ENCODE peak calls at places on chromosomes 4 and X, in eight cellular contexts. C, W, O, M, B, A, H and D are unnamed samples.

GRCh38 chrX:39320165-39320564 is 518.9 kb downstream of the MID1IP1 start:
- DNase-seq in C (no peak), W (no peak), O (no peak), M (no peak), B (no peak), A (no peak), H (no peak), D (no peak)

GRCh38 chr4:98524271-98524670 is 134.1 kb downstream of the TSPAN5 start:
- DNase-seq in C (no peak), W (no peak), O (no peak), M (peak; percentile 3), B (no peak), A (no peak), H (no peak), D (no peak)

GRCh38 chrX:20267924-20268701 is 1.4 kb upstream of the RPS6KA3 start:
- DNase-seq in C (no peak), W (peak; percentile 15), O (peak; percentile 38), M (peak; percentile 63), B (no peak), A (peak; percentile 48), H (peak; percentile 41), D (peak; percentile 51)

GRCh38 chrX:124347242-124347641 is 879 bp downstream of the SH2D1A start:
- DNase-seq in C (no peak), W (no peak), O (no peak), M (no peak), B (no peak), A (no peak), H (no peak), D (no peak)

GRCh38 chr4:189436207-189436606 is 504.5 kb upstream of the FRG1 start:
- DNase-seq in C (no peak), W (no peak), O (no peak), M (no peak), B (no peak), A (no peak), H (no peak), D (no peak)

GRCh38 chr4:76499461-76499860 is 64.4 kb downstream of the SHROOM3 start:
- DNase-seq in C (no peak), W (no peak), O (no peak), M (no peak), B (no peak), A (no peak), H (no peak), D (no peak)

GRCh38 chrX:19799319-19800182 is 87.8 kb downstream of the SH3KBP1 start:
- DNase-seq in C (no peak), W (no peak), O (peak; percentile 7), M (peak; percentile 43), B (no peak), A (no peak), H (peak; percentile 48), D (no peak)

GRCh38 chr4:29046716-29047115 is 1673.5 kb upstream of the PCDH7 start:
- DNase-seq in C (no peak), W (no peak), O (no peak), M (peak; percentile 36), B (no peak), A (no peak), H (peak; percentile 41), D (no peak)

GRCh38 chrX:1576201-1577101 is 15.0 kb upstream of the AKAP17A start:
- DNase-seq in C (no peak), W (no peak), O (no peak), M (no peak), B (no peak), A (no peak), H (no peak), D (no peak)

GRCh38 chr4:26212528-26212927 is 108.3 kb upstream of the RBPJ start:
- DNase-seq in C (no peak), W (no peak), O (no peak), M (no peak), B (no peak), A (no peak), H (no peak), D (no peak)

GRCh38 chrX:32530802-32531403 is 680.4 kb downstream of the DMD start:
- DNase-seq in C (peak; percentile 20), W (no peak), O (no peak), M (peak; percentile 56), B (peak; percentile 25), A (peak; percentile 38), H (peak; percentile 54), D (peak; percentile 31)

GRCh38 chr4:110165382-110166285 is 32.8 kb downstream of the ELOVL6 start:
- DNase-seq in C (peak; percentile 62), W (peak; percentile 28), O (no peak), M (peak; percentile 42), B (peak; percentile 35), A (peak; percentile 53), H (peak; percentile 35), D (peak; percentile 48)

GRCh38 chr4:187460016-187460415 is 535.6 kb upstream of the ZFP42 start:
- DNase-seq in C (no peak), W (no peak), O (no peak), M (no peak), B (no peak), A (no peak), H (no peak), D (no peak)

GRCh38 chrX:2933125-2933900 is 4.2 kb upstream of the ARSD start:
- DNase-seq in C (peak; percentile 2), W (no peak), O (no peak), M (no peak), B (no peak), A (peak; percentile 26), H (no peak), D (peak; percentile 40)

GRCh38 chr4:56995525-56995924 is 16.8 kb downstream of the POLR2B start:
- DNase-seq in C (no peak), W (no peak), O (peak; percentile 88), M (peak; percentile 98), B (no peak), A (peak; percentile 37), H (peak; percentile 99), D (peak; percentile 27)

GRCh38 chr4:13711233-13711775 is 83.8 kb upstream of the BOD1L1 start:
- DNase-seq in C (no peak), W (no peak), O (no peak), M (no peak), B (no peak), A (no peak), H (no peak), D (no peak)

GRCh38 chr4:158809611-158810486 is 41.0 kb downstream of the FNIP2 start:
- DNase-seq in C (peak; percentile 99), W (no peak), O (peak; percentile 43), M (peak; percentile 72), B (peak; percentile 77), A (peak; percentile 73), H (peak; percentile 84), D (peak; percentile 75)

GRCh38 chr4:5635826-5636196 is 72.5 kb downstream of the EVC2 start:
- DNase-seq in C (no peak), W (no peak), O (no peak), M (peak; percentile 38), B (no peak), A (no peak), H (peak; percentile 35), D (no peak)

GRCh38 chr4:38898245-38898644 is 30.6 kb downstream of the FAM114A1 start:
- DNase-seq in C (no peak), W (no peak), O (no peak), M (no peak), B (no peak), A (no peak), H (no peak), D (no peak)

GRCh38 chr4:825063-825968 is 613 bp downstream of the CPLX1 start:
- DNase-seq in C (no peak), W (no peak), O (no peak), M (peak; percentile 33), B (peak; percentile 44), A (no peak), H (peak; percentile 19), D (no peak)

GRCh38 chr4:113016377-113016776 is 33.1 kb upstream of the ANK2 start:
- DNase-seq in C (no peak), W (no peak), O (no peak), M (no peak), B (no peak), A (no peak), H (no peak), D (no peak)

GRCh38 chr4:140579278-140579677 is 10.5 kb upstream of the UCP1 start:
- DNase-seq in C (no peak), W (no peak), O (no peak), M (no peak), B (no peak), A (no peak), H (no peak), D (no peak)